ENCODE peak calls at places on chromosomes 11 and 22, in six cellular contexts. One of them, this sample, is unnamed.
A peak's percentile ranks its signal among the peaks of the same experiment; 100 is the strongest.

GRCh38 chr22:47794851-47795250 is 1032.4 kb downstream of the TBC1D22A start:
- DNase-seq in GM23338: no peak
- DNase-seq in A549: no peak
- DNase-seq in keratinocyte: no peak
- DNase-seq in mesendoderm: no peak
- DNase-seq in GM12878: no peak
- DNase-seq in this sample: no peak

GRCh38 chr22:40022536-40023225 is 27.9 kb downstream of the FAM83F start:
- DNase-seq in GM23338: no peak
- DNase-seq in A549: no peak
- DNase-seq in keratinocyte: peak; percentile 69
- DNase-seq in mesendoderm: no peak
- DNase-seq in GM12878: no peak
- DNase-seq in this sample: no peak

GRCh38 chr22:42863349-42863911 is 6.4 kb upstream of the ARFGAP3 start:
- DNase-seq in GM23338: no peak
- DNase-seq in A549: no peak
- DNase-seq in keratinocyte: peak; percentile 46
- DNase-seq in mesendoderm: no peak
- DNase-seq in GM12878: peak; percentile 46
- DNase-seq in this sample: peak; percentile 66

GRCh38 chr11:20963596-20963995 is 294.2 kb downstream of the NELL1 start:
- DNase-seq in GM23338: no peak
- DNase-seq in A549: no peak
- DNase-seq in keratinocyte: no peak
- DNase-seq in mesendoderm: no peak
- DNase-seq in GM12878: no peak
- DNase-seq in this sample: no peak

GRCh38 chr11:3197878-3198528 is 20.6 kb downstream of the MRGPRG start:
- DNase-seq in GM23338: no peak
- DNase-seq in A549: no peak
- DNase-seq in keratinocyte: no peak
- DNase-seq in mesendoderm: no peak
- DNase-seq in GM12878: no peak
- DNase-seq in this sample: no peak

GRCh38 chr11:118027694-118028093 is 41.5 kb downstream of the IL10RA start:
- DNase-seq in GM23338: peak; percentile 15
- DNase-seq in A549: no peak
- DNase-seq in keratinocyte: no peak
- DNase-seq in mesendoderm: no peak
- DNase-seq in GM12878: no peak
- DNase-seq in this sample: peak; percentile 29

GRCh38 chr22:18954333-18954732 is 18.2 kb upstream of the PRODH start:
- DNase-seq in GM23338: peak; percentile 79
- DNase-seq in A549: peak; percentile 22
- DNase-seq in keratinocyte: no peak
- DNase-seq in mesendoderm: peak; percentile 61
- DNase-seq in GM12878: no peak
- DNase-seq in this sample: peak; percentile 63

GRCh38 chr11:64259533-64260067 is 8.3 kb downstream of the PLCB3 start:
- DNase-seq in GM23338: no peak
- DNase-seq in A549: no peak
- DNase-seq in keratinocyte: no peak
- DNase-seq in mesendoderm: no peak
- DNase-seq in GM12878: no peak
- DNase-seq in this sample: peak; percentile 6

GRCh38 chr11:8719260-8720190 is 36.9 kb downstream of the RPL27A start:
- DNase-seq in GM23338: no peak
- DNase-seq in A549: peak; percentile 80
- DNase-seq in keratinocyte: peak; percentile 66
- DNase-seq in mesendoderm: peak; percentile 88
- DNase-seq in GM12878: no peak
- DNase-seq in this sample: peak; percentile 90

GRCh38 chr11:1733716-1734351 is 16.6 kb downstream of the IFITM10 start:
- DNase-seq in GM23338: no peak
- DNase-seq in A549: no peak
- DNase-seq in keratinocyte: no peak
- DNase-seq in mesendoderm: no peak
- DNase-seq in GM12878: no peak
- DNase-seq in this sample: no peak

GRCh38 chr11:1734571-1735081 is 15.8 kb downstream of the IFITM10 start:
- DNase-seq in GM23338: no peak
- DNase-seq in A549: no peak
- DNase-seq in keratinocyte: no peak
- DNase-seq in mesendoderm: no peak
- DNase-seq in GM12878: no peak
- DNase-seq in this sample: no peak

GRCh38 chr11:1737080-1737757 is 13.2 kb downstream of the IFITM10 start:
- DNase-seq in GM23338: no peak
- DNase-seq in A549: no peak
- DNase-seq in keratinocyte: no peak
- DNase-seq in mesendoderm: no peak
- DNase-seq in GM12878: no peak
- DNase-seq in this sample: no peak

GRCh38 chr11:1736447-1736992 is 13.9 kb downstream of the IFITM10 start:
- DNase-seq in GM23338: no peak
- DNase-seq in A549: no peak
- DNase-seq in keratinocyte: no peak
- DNase-seq in mesendoderm: no peak
- DNase-seq in GM12878: no peak
- DNase-seq in this sample: no peak

DNA sequence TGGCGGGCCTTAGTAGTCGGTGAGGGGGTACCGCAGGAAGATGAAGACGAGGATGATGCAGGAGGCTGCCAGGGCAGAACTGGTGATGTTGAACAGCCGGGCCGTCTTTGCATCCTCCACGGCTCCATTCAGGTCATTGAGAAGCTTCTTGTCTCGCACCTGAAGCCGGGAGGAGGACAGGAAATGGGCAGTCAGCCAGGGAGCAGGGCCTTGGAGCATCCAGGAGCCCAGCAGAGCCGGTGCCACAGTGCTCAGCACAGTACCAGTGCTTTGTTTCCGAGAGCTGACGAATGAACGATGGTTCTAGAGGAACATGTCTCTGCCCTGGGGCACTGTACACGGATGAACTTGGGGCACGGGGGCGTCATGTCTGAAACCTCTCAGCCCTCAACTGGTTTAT is 15.1 kb downstream of the IFITM10 start:
- DNase-seq in GM23338: no peak
- DNase-seq in A549: no peak
- DNase-seq in keratinocyte: no peak
- DNase-seq in mesendoderm: no peak
- DNase-seq in GM12878: no peak
- DNase-seq in this sample: no peak
- H3K4me2 ChIP-seq in GM23338: no peak overlapping the region
- H3K4me2 ChIP-seq in A549: no peak overlapping the region
- H3K4me2 ChIP-seq in keratinocyte: no peak overlapping the region
- H3K4me2 ChIP-seq in mesendoderm: no peak overlapping the region
- H3K4me2 ChIP-seq in GM12878: no peak overlapping the region
- H3K4me2 ChIP-seq in this sample: no peak overlapping the region

GRCh38 chr22:37777122-37777687 is 30.5 kb upstream of the GCAT start:
- DNase-seq in GM23338: peak; percentile 35
- DNase-seq in A549: no peak
- DNase-seq in keratinocyte: peak; percentile 90
- DNase-seq in mesendoderm: peak; percentile 41
- DNase-seq in GM12878: peak; percentile 74
- DNase-seq in this sample: peak; percentile 96
- H3K4me2 ChIP-seq in GM23338: no peak overlapping the region
- H3K4me2 ChIP-seq in A549: no peak overlapping the region
- H3K4me2 ChIP-seq in keratinocyte: peak overlapping the region; percentile 73
- H3K4me2 ChIP-seq in mesendoderm: no peak overlapping the region
- H3K4me2 ChIP-seq in GM12878: peak overlapping the region; percentile 4
- H3K4me2 ChIP-seq in this sample: peak overlapping the region; percentile 76

GRCh38 chr22:23969071-23969470 is 2.4 kb downstream of the DDTL start:
- DNase-seq in GM23338: no peak
- DNase-seq in A549: no peak
- DNase-seq in keratinocyte: no peak
- DNase-seq in mesendoderm: no peak
- DNase-seq in GM12878: no peak
- DNase-seq in this sample: no peak

GRCh38 chr22:23970816-23971482 is 3.3 kb downstream of the DDT start:
- DNase-seq in GM23338: no peak
- DNase-seq in A549: no peak
- DNase-seq in keratinocyte: no peak
- DNase-seq in mesendoderm: no peak
- DNase-seq in GM12878: no peak
- DNase-seq in this sample: no peak

GRCh38 chr22:23970201-23970641 is 3.5 kb downstream of the DDTL start:
- DNase-seq in GM23338: no peak
- DNase-seq in A549: no peak
- DNase-seq in keratinocyte: no peak
- DNase-seq in mesendoderm: no peak
- DNase-seq in GM12878: no peak
- DNase-seq in this sample: no peak
- H3K4me2 ChIP-seq in GM23338: no peak overlapping the region
- H3K4me2 ChIP-seq in A549: no peak overlapping the region
- H3K4me2 ChIP-seq in keratinocyte: no peak overlapping the region
- H3K4me2 ChIP-seq in mesendoderm: no peak overlapping the region
- H3K4me2 ChIP-seq in GM12878: no peak overlapping the region
- H3K4me2 ChIP-seq in this sample: no peak overlapping the region

GRCh38 chr11:102620179-102620578 is 5.0 kb downstream of the MMP20 start:
- DNase-seq in GM23338: no peak
- DNase-seq in A549: no peak
- DNase-seq in keratinocyte: no peak
- DNase-seq in mesendoderm: no peak
- DNase-seq in GM12878: no peak
- DNase-seq in this sample: no peak
- H3K4me2 ChIP-seq in GM23338: no peak overlapping the region
- H3K4me2 ChIP-seq in A549: no peak overlapping the region
- H3K4me2 ChIP-seq in keratinocyte: no peak overlapping the region
- H3K4me2 ChIP-seq in mesendoderm: no peak overlapping the region
- H3K4me2 ChIP-seq in GM12878: no peak overlapping the region
- H3K4me2 ChIP-seq in this sample: no peak overlapping the region

GRCh38 chr11:76047231-76047630 is 159.1 kb downstream of the WNT11 start:
- DNase-seq in GM23338: no peak
- DNase-seq in A549: no peak
- DNase-seq in keratinocyte: no peak
- DNase-seq in mesendoderm: no peak
- DNase-seq in GM12878: no peak
- DNase-seq in this sample: no peak
- H3K4me2 ChIP-seq in GM23338: no peak overlapping the region
- H3K4me2 ChIP-seq in A549: no peak overlapping the region
- H3K4me2 ChIP-seq in keratinocyte: no peak overlapping the region
- H3K4me2 ChIP-seq in mesendoderm: no peak overlapping the region
- H3K4me2 ChIP-seq in GM12878: no peak overlapping the region
- H3K4me2 ChIP-seq in this sample: peak overlapping the region; percentile 11

GRCh38 chr22:34294986-34295385 is 374.7 kb upstream of the LARGE1 start:
- DNase-seq in GM23338: no peak
- DNase-seq in A549: no peak
- DNase-seq in keratinocyte: no peak
- DNase-seq in mesendoderm: no peak
- DNase-seq in GM12878: no peak
- DNase-seq in this sample: no peak
- H3K4me2 ChIP-seq in GM23338: no peak overlapping the region
- H3K4me2 ChIP-seq in A549: no peak overlapping the region
- H3K4me2 ChIP-seq in keratinocyte: no peak overlapping the region
- H3K4me2 ChIP-seq in mesendoderm: no peak overlapping the region
- H3K4me2 ChIP-seq in GM12878: no peak overlapping the region
- H3K4me2 ChIP-seq in this sample: no peak overlapping the region

GRCh38 chr22:25235547-25236290 is 16.3 kb downstream of the CRYBB2 start:
- DNase-seq in GM23338: peak; percentile 95
- DNase-seq in A549: peak; percentile 91
- DNase-seq in keratinocyte: no peak
- DNase-seq in mesendoderm: peak; percentile 91
- DNase-seq in GM12878: no peak
- DNase-seq in this sample: peak; percentile 80
- H3K4me2 ChIP-seq in GM23338: peak overlapping the region; percentile 62
- H3K4me2 ChIP-seq in A549: peak overlapping the region; percentile 80
- H3K4me2 ChIP-seq in keratinocyte: peak overlapping the region; percentile 1
- H3K4me2 ChIP-seq in mesendoderm: no peak overlapping the region
- H3K4me2 ChIP-seq in GM12878: peak overlapping the region; percentile 13
- H3K4me2 ChIP-seq in this sample: peak overlapping the region; percentile 74

GRCh38 chr11:76288166-76288978 is 82.1 kb upstream of the WNT11 start:
- DNase-seq in GM23338: no peak
- DNase-seq in A549: no peak
- DNase-seq in keratinocyte: no peak
- DNase-seq in mesendoderm: no peak
- DNase-seq in GM12878: no peak
- DNase-seq in this sample: no peak
- H3K4me2 ChIP-seq in GM23338: no peak overlapping the region
- H3K4me2 ChIP-seq in A549: no peak overlapping the region
- H3K4me2 ChIP-seq in keratinocyte: no peak overlapping the region
- H3K4me2 ChIP-seq in mesendoderm: no peak overlapping the region
- H3K4me2 ChIP-seq in GM12878: peak overlapping the region; percentile 48
- H3K4me2 ChIP-seq in this sample: no peak overlapping the region

DNA sequence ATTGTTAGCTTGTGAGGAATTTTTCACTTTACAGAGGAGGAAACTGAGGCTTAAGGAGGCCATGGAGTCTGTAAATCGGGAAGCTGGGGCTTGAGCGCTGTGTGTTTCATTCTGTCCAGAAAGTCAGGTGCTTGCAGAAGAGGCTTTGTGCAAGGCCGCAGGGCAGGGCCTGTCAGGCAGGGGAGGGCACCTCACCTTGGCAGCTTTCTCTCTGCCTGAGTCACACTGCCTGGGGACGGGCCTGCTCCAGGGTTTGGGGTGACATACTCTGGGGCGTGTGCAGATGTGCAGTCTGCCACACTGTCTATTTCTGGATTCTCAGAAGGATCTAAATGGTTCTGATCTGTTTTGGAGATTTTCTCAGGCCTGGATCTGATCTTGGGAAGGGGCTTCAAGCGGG is 8.4 kb downstream of the INCENP start:
- DNase-seq in GM23338: no peak
- DNase-seq in A549: no peak
- DNase-seq in keratinocyte: no peak
- DNase-seq in mesendoderm: no peak
- DNase-seq in GM12878: no peak
- DNase-seq in this sample: peak; percentile 49
- H3K4me2 ChIP-seq in GM23338: no peak overlapping the region
- H3K4me2 ChIP-seq in A549: no peak overlapping the region
- H3K4me2 ChIP-seq in keratinocyte: no peak overlapping the region
- H3K4me2 ChIP-seq in mesendoderm: no peak overlapping the region
- H3K4me2 ChIP-seq in GM12878: no peak overlapping the region
- H3K4me2 ChIP-seq in this sample: no peak overlapping the region

This sample was measured in PC-9.